ENCODE peak calls at places on chromosome 2, in seven cellular contexts. P, Y, I, F, B, C and X are unnamed samples.

GRCh38 chr2:144170172-144170571 is 349.7 kb downstream of the ZEB2 start:
- DNase-seq in Y (no peak), C (no peak), B (no peak), F (no peak), P (no peak), I (no peak), X (no peak)

GRCh38 chr2:232365621-232366321 is 12.8 kb upstream of the ALPP start:
- DNase-seq in I (no peak), P (no peak), Y (peak; percentile 39), B (no peak), C (peak; percentile 49), F (peak; percentile 8), X (no peak)

GRCh38 chr2:15677141-15677911 is 85.7 kb downstream of the DDX1 start:
- DNase-seq in Y (no peak), B (no peak), P (no peak), F (no peak), C (peak; percentile 28), I (no peak), X (no peak)

GRCh38 chr2:235168174-235168979 is 216.6 kb downstream of the SH3BP4 start:
- DNase-seq in P (no peak), B (no peak), C (no peak), Y (no peak), F (no peak), I (no peak), X (no peak)

GRCh38 chr2:63435080-63435479 is 153.2 kb downstream of the WDPCP start:
- DNase-seq in B (no peak), C (no peak), F (no peak), I (no peak), Y (no peak), P (no peak), X (no peak)

GRCh38 chr2:47040662-47041061 is 114.4 kb downstream of the STPG4 start:
- DNase-seq in B (no peak), P (no peak), C (no peak), Y (no peak), I (no peak), F (no peak), X (no peak)

GRCh38 chr2:209671280-209671679 is 100.4 kb upstream of the UNC80 start:
- DNase-seq in F (no peak), I (no peak), C (no peak), P (no peak), B (no peak), Y (no peak), X (no peak)

GRCh38 chr2:172373761-172374160 is 53.6 kb upstream of the ITGA6 start:
- DNase-seq in I (no peak), F (no peak), P (no peak), C (no peak), B (peak; percentile 67), Y (no peak), X (no peak)

GRCh38 chr2:8172661-8173060 is 509.2 kb upstream of the ID2 start:
- DNase-seq in F (no peak), Y (no peak), C (no peak), P (no peak), I (no peak), B (no peak), X (no peak)

GRCh38 chr2:27356382-27357181 is at the start of gene GTF3C2:
- DNase-seq in I (peak; percentile 98), C (peak; percentile 97), P (peak; percentile 74), Y (peak; percentile 98), F (peak; percentile 90), B (peak; percentile 95), X (peak; percentile 90)

GRCh38 chr2:141021109-141021508 is 1109.7 kb downstream of the LRP1B start:
- DNase-seq in P (no peak), I (peak; percentile 54), B (peak; percentile 81), C (no peak), F (peak; percentile 20), Y (peak; percentile 80), X (no peak)

GRCh38 chr2:101265893-101266499 is 13.3 kb downstream of the CNOT11 start:
- DNase-seq in C (no peak), I (no peak), Y (no peak), P (no peak), F (no peak), B (no peak), X (no peak)

GRCh38 chr2:163417596-163418337 is 318.0 kb downstream of the FIGN start:
- DNase-seq in F (no peak), B (no peak), P (no peak), Y (no peak), I (no peak), C (no peak), X (peak; percentile 6)

GRCh38 chr2:84970266-84970955 is 550 bp upstream of the KCMF1 start:
- DNase-seq in C (peak; percentile 50), F (no peak), I (no peak), Y (peak; percentile 43), P (peak; percentile 22), B (no peak), X (peak; percentile 77)

GRCh38 chr2:105380432-105381118 is 18.3 kb downstream of the FHL2 start:
- DNase-seq in B (no peak), C (no peak), I (no peak), P (no peak), Y (peak; percentile 75), F (no peak), X (no peak)

GRCh38 chr2:48249093-48249492 is 280.9 kb upstream of the STON1 start:
- DNase-seq in F (peak; percentile 50), P (no peak), Y (peak; percentile 53), I (peak; percentile 46), B (no peak), C (no peak), X (no peak)

DNA sequence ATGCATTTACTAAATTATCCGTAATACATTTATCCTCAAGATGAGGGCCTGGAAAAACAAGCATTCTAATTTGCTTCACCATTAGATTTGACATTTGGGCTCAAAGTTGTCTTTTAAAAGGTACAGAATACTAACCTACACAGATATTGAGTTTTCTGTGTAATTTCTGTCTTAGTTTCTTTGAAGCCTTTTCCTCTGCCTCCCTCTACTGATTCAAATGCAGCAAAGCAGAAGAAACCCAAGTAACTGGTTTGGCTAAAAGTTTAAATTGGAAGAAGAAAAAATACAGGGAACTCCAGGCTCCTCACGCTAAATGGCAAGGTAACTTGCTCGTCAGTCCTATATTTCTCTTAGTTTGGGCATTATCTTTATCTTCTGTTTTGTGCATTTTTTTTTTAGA is 53.3 kb upstream of the SLC5A7 start:
- DNase-seq in P (no peak), C (no peak), F (no peak), B (no peak), Y (peak; percentile 27), I (peak; percentile 5), X (no peak)
- TF ChIP-seq CTCF in P (peak; percentile 68), C (no peak), F (peak; percentile 50), B (peak; percentile 54), Y (peak; percentile 38), I (peak; percentile 46), X (peak; percentile 27)

GRCh38 chr2:2621855-2622254 is 290.8 kb upstream of the MYT1L start:
- DNase-seq in F (no peak), B (no peak), P (no peak), I (no peak), Y (no peak), C (no peak), X (no peak)
- TF ChIP-seq CTCF in F (no peak), B (no peak), P (no peak), I (no peak), Y (no peak), C (no peak), X (no peak)

GRCh38 chr2:191539068-191539467 is 138.9 kb upstream of the NABP1 start:
- DNase-seq in Y (peak; percentile 56), C (peak; percentile 67), F (no peak), I (peak; percentile 11), B (no peak), P (no peak), X (peak; percentile 19)
- TF ChIP-seq CTCF in Y (peak; percentile 72), C (peak; percentile 72), F (peak; percentile 76), I (peak; percentile 65), B (peak; percentile 68), P (peak; percentile 37), X (peak; percentile 37)

DNA sequence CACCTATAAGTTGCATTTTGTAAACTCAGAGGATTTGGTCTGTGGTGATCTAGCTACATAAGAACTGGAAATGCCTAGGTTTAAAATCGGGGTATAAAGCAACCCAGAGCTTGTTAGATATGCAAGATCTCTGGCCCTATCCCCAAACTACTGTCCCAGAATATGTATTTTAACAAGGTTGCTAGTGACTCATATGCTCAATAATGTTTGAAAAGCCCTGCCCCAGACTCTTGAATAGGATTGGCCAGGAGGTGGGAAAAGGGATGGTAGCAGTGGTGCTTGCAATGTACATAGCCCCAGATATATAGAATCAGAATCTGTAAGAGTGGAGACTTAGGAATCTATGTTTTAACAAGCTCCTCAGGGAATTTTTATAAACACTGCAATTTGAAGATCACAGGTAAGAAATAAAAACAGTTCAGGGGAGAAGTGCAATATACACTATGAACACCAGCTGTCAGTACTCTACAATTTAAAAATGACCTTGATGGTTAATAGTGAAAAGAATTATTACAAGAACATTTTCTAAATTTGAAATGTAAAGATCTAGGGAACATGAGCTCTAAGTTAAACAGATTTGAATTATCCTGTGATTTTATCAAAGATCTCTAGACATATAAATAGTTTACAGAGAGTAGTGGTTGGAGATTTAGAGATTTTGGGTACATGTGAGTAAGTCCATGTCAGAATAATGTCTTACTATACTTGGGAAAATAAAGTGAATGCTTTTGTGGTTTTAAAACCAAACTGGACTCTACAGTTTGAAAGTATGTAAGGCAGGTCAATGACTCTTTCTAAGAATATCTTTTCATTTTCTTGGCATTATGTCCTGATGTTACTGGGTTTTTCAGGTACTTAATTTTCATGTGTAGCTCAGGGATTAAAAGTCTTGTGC is 7.7 kb upstream of the MMADHC start:
- DNase-seq in I (no peak), B (peak; percentile 19), P (no peak), Y (peak; percentile 35), C (no peak), F (no peak), X (no peak)
- TF ChIP-seq CTCF in I (peak; percentile 37), B (peak; percentile 67), P (no peak), Y (peak; percentile 57), C (peak; percentile 15), F (peak; percentile 54), X (no peak)